ENCODE peak calls at places on chromosome 7, in five cellular contexts. V is suprapubic skin, K is nephron progenitor cell, X is lower lobe of right lung, P is astrocyte of the spinal cord. D is an unnamed sample.

GRCh38 chr7:149854611-149855367 is 16.6 kb downstream of the ZNF862 start:
- DNase-seq in V (peak; percentile 65), X (peak; percentile 82), P (peak; percentile 61), K (peak; percentile 27), D (no peak)

GRCh38 chr7:47047384-47047783 is 534.5 kb downstream of the TNS3 start:
- DNase-seq in X (no peak), K (no peak), V (no peak), P (peak; percentile 45), D (no peak)

GRCh38 chr7:5421626-5422323 is 1.9 kb downstream of the TNRC18 start:
- DNase-seq in P (peak; percentile 82), V (no peak), K (peak; percentile 33), X (peak; percentile 74), D (no peak)

GRCh38 chr7:43112941-43113621 is 634 bp downstream of the HECW1 start:
- DNase-seq in P (peak; percentile 65), V (peak; percentile 59), K (peak; percentile 54), X (no peak), D (peak; percentile 57)

GRCh38 chr7:150723467-150723866 is 7.1 kb downstream of the GIMAP1 start:
- DNase-seq in P (no peak), V (no peak), X (no peak), K (no peak), D (no peak)

GRCh38 chr7:144622751-144623150 is 213.1 kb downstream of the TPK1 start:
- DNase-seq in X (no peak), K (no peak), P (no peak), V (no peak), D (no peak)

GRCh38 chr7:15407910-15408309 is 153.9 kb downstream of the AGMO start:
- DNase-seq in P (no peak), V (no peak), K (no peak), X (no peak), D (no peak)

GRCh38 chr7:47852330-47853245 is 95.7 kb downstream of the PKD1L1 start:
- DNase-seq in K (peak; percentile 13), P (no peak), V (no peak), X (no peak), D (no peak)

GRCh38 chr7:145497911-145498525 is 618.6 kb upstream of the CNTNAP2 start:
- DNase-seq in P (no peak), V (no peak), K (no peak), X (no peak), D (no peak)

GRCh38 chr7:27784399-27785053 is 44.6 kb downstream of the TAX1BP1 start:
- DNase-seq in X (no peak), V (no peak), K (peak; percentile 16), P (peak; percentile 69), D (peak; percentile 12)

GRCh38 chr7:18426564-18427226 is 68.9 kb upstream of the HDAC9 start:
- DNase-seq in P (no peak), X (no peak), K (no peak), V (no peak), D (no peak)

GRCh38 chr7:50287121-50287520 is 17.4 kb upstream of the IKZF1 start:
- DNase-seq in K (no peak), P (no peak), V (no peak), X (no peak), D (no peak)

GRCh38 chr7:27872281-27873005 is 132.5 kb downstream of the TAX1BP1 start:
- DNase-seq in X (no peak), P (no peak), K (no peak), V (no peak), D (no peak)

GRCh38 chr7:46226860-46227259 is 305.8 kb upstream of the IGFBP3 start:
- DNase-seq in P (peak; percentile 46), X (no peak), V (no peak), K (no peak), D (no peak)

GRCh38 chr7:111255576-111255975 is 164.6 kb downstream of the LRRN3 start:
- DNase-seq in P (no peak), X (no peak), K (no peak), V (no peak), D (no peak)

GRCh38 chr7:42125321-42125720 is 111.7 kb downstream of the GLI3 start:
- DNase-seq in K (no peak), V (no peak), X (no peak), P (no peak), D (no peak)

GRCh38 chr7:116468534-116468933 is 31.0 kb upstream of the CAV2 start:
- DNase-seq in P (no peak), X (no peak), V (no peak), K (no peak), D (no peak)

GRCh38 chr7:100169147-100169850 is 882 bp upstream of the GAL3ST4 start:
- DNase-seq in K (no peak), P (no peak), X (no peak), V (no peak), D (peak; percentile 40)

DNA sequence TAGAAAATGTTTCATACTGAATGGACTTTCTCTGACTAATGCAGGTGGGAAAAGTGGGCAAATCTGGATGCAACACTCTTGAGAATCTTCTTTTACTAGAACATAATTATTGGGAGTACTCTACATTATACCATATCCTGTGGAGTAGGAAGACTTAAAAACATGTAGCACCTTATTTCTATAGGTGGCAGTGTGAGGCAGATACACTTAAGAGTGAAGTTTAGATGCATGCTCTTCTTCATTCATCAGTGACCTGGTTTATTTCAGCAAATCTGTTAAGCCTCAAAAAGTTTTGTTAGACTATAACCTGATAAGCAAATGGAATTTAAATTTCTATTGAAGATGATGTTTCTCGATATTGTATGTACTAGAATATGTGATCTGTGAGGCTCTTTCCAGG is 1087.1 kb upstream of the LRRN3 start:
- DNase-seq in X (no peak), K (no peak), V (no peak), P (no peak), D (no peak)
- TF ChIP-seq CTCF in X (no peak), K (no peak), V (no peak), P (no peak), D (no peak)

DNA sequence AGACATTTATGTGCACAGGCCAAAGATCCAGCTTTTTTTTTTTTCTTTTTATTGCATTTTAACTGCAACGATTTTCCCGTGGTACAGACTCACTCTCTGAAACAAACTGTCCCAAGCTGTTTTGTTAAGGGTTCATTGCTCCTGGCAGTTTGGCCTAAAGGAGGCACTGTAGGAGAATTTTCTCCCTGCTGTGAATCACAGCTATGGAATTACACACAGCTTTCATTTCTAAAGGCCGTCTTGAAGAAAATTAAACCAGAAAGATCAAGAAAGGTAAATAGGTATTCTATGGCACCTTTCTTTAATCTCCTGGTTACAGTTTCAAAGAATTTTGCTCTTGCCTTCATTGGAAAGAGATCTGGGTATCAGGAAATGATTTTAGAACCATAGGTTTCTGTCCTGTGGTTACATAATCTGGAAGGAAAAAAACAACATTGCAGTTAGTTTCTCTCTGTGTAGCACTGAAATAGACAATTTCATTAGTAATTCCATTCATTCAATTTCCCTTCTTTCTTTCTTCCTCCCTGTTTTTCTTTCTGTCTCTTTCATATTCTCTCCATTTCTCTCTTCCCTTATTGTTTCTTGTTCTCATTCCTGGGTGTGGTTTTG is 51.2 kb downstream of the PDK4 start:
- DNase-seq in X (no peak), P (peak; percentile 78), V (no peak), K (peak; percentile 18), D (no peak)
- TF ChIP-seq CTCF in X (peak; percentile 80), P (peak; percentile 91), V (peak; percentile 71), K (peak; percentile 51), D (peak; percentile 30)

DNA sequence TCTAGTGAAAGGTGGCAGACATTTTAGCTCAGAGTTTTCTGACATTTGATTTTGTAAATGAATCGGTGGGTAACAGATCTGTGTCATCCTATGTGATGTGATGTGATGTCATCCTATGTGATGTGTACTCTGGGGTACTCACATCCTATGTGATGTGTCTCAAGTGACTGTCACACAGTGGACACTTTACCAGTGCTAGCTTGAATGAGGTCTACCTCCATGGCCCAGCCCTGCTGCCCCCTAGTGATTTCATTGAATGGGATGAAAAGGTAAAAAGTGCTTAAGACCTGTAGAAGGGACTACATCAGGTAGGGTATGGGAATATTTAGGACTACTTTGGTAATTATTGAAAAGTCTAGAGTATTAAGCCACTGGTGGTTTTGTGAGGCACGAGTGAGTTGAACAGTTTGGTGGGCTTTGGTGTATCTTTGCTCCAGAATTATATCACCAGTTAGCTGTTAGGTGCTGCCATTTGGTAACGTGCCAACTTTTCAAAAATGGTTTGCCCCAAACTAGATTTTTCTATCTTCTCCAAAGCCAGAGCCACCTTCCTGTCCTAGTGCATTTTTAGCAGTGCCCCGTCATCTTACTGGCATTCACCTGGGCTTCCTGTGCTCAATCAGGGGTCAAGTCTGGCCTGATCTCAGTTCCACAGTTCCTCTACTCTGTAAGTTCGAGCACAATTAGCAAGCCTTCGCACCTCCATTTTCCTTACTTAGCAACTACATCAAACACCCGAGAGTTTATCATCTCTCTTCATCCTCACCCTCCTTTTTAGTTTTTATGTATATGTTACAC is 9.7 kb downstream of the EIF4H start:
- DNase-seq in X (no peak), K (no peak), V (no peak), P (no peak), D (no peak)
- TF ChIP-seq CTCF in X (no peak), K (peak; percentile 19), V (no peak), P (peak; percentile 44), D (peak; percentile 49)

DNA sequence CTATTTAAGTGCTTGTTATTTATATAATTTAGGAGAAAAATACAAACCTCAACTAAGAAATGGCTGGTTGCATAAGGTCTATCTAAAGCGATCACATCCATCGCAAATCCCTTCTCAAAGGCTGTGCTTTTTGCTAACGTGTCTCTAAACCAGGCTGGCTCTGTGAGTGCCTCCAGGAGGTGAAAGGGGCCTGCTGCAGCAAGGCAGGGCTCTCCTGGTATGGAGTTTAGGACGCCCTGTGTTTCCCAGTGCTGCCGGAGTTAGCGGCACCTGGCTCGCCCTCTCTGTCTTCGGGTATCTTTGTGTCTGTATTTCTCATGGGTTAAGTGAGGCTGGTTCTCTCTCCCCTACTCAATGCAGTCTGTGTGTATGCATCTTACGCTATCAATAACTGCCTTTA is 68.4 kb upstream of the ATP6V0A4 start:
- DNase-seq in V (no peak), P (no peak), X (no peak), K (no peak), D (no peak)
- TF ChIP-seq CTCF in V (no peak), P (no peak), X (no peak), K (no peak), D (no peak)

DNA sequence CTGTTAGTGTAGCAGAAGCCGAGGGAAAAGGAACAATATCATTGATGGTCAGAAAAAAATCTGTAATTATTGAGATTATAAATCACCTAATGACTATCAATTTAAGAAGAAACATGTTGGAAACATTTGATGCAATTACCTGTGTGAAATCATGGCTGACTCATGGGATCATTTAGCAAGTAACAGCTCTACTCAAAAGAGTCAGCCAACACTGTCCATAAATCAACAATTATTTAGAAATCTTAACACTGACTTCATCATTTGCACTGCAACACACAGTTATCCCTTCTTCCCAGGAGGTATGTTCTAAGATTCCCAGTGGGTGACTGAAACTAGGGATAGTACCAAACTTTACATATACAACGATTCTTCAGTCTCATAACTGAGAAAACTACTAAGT is 198.6 kb downstream of the DGKI start:
- DNase-seq in V (no peak), P (no peak), X (no peak), K (no peak), D (no peak)
- TF ChIP-seq CTCF in V (no peak), P (no peak), X (no peak), K (no peak), D (no peak)

GRCh38 chr7:130413201-130413600 is 27.6 kb downstream of the CEP41 start:
- DNase-seq in K (no peak), X (no peak), P (no peak), V (no peak), D (no peak)
- TF ChIP-seq CTCF in K (no peak), X (no peak), P (no peak), V (no peak), D (no peak)

D was measured in GM13977.